ENCODE peak calls at places on chromosome 13, in nine cellular contexts. R is stimulated activated CD4-positive, alpha-beta T cell treated with anti-CD3 and anti-CD28 coated beads, Interleukin-4, amount 100 ng/mL, for 1 hour; A is fibroblast of lung; H is memory B cell; X is activated naive CD4-positive, alpha-beta T cell treated with anti-CD3 and anti-CD28 coated beads, Interleukin-2, amount 50 U/mL, for 16 hours; J is dermis blood vessel endothelial cell; G is choroid plexus epithelial cell; S is activated naive CD8-positive, alpha-beta T cell treated with anti-CD3 and anti-CD28 coated beads, Interleukin-2, amount 50 U/mL, for 24 hours; Z is KBM-7. V is an unnamed sample.

GRCh38 chr13:26946675-26947342 is 186.2 kb upstream of the GPR12 start:
- DNase-seq in R (no peak), A (peak; percentile 78), H (peak; percentile 12), X (no peak), J (peak; percentile 62), G (peak; percentile 84), S (no peak), Z (peak; percentile 76), V (no peak)

GRCh38 chr13:23509781-23510543 is 60.2 kb upstream of the TNFRSF19 start:
- DNase-seq in R (no peak), A (peak; percentile 73), H (no peak), X (no peak), J (no peak), G (peak; percentile 85), S (no peak), Z (no peak), V (no peak)

GRCh38 chr13:106464076-106464475 is 71.4 kb downstream of the EFNB2 start:
- DNase-seq in R (no peak), A (peak; percentile 47), H (no peak), X (no peak), J (no peak), G (peak; percentile 96), S (no peak), Z (peak; percentile 69), V (no peak)

GRCh38 chr13:28137556-28137955 is 789 bp upstream of the PAN3 start:
- DNase-seq in R (no peak), A (peak; percentile 26), H (no peak), X (no peak), J (no peak), G (no peak), S (no peak), Z (no peak), V (no peak)

GRCh38 chr13:94073006-94073744 is 406.3 kb downstream of the DCT start:
- DNase-seq in R (no peak), A (peak; percentile 91), H (no peak), X (no peak), J (no peak), G (peak; percentile 86), S (no peak), Z (no peak), V (no peak)

GRCh38 chr13:41075034-41075433 is 13.7 kb downstream of the WBP4 start:
- DNase-seq in R (peak; percentile 19), A (peak; percentile 69), H (peak; percentile 56), X (peak; percentile 33), J (peak; percentile 73), G (peak; percentile 69), S (no peak), Z (peak; percentile 44), V (peak; percentile 43)

GRCh38 chr13:19053561-19053960 is 128.1 kb downstream of the TUBA3C start:
- DNase-seq in R (no peak), A (no peak), H (no peak), X (no peak), J (no peak), G (no peak), S (no peak), Z (no peak), V (no peak)

GRCh38 chr13:80894930-80895329 is 554.0 kb upstream of the SPRY2 start:
- DNase-seq in R (no peak), A (peak; percentile 45), H (no peak), X (no peak), J (no peak), G (no peak), S (no peak), Z (no peak), V (no peak)

GRCh38 chr13:100636441-100636840 is 38.2 kb downstream of the TMTC4 start:
- DNase-seq in R (no peak), A (no peak), H (no peak), X (no peak), J (no peak), G (no peak), S (no peak), Z (no peak), V (no peak)

V was measured in naive B cell.